ENCODE peak calls at places on chromosomes 7 and 10, in six cellular contexts. K is PC-3, F is IMR-90, P is WERI-Rb-1, H is right lobe of liver, Z is ascending aorta. I is an unnamed sample.

GRCh38 chr7:30027065-30027456 is 559 bp upstream of the FKBP14 start:
- DNase-seq in K (peak; percentile 76), F (peak; percentile 57), H (no peak), P (no peak), Z (no peak), I (no peak)

GRCh38 chr10:95289921-95290421 is 832 bp downstream of the PDLIM1 start:
- DNase-seq in P (no peak), K (no peak), H (peak; percentile 25), Z (no peak), F (no peak), I (no peak)

GRCh38 chr7:94223375-94224084 is 171.2 kb upstream of the COL1A2 start:
- DNase-seq in K (peak; percentile 63), P (no peak), H (no peak), Z (no peak), F (peak; percentile 69), I (no peak)

GRCh38 chr10:11875499-11876281 is 52.5 kb downstream of the PROSER2 start:
- DNase-seq in F (peak; percentile 87), P (no peak), H (peak; percentile 93), Z (peak; percentile 81), K (peak; percentile 91), I (peak; percentile 93)

GRCh38 chr10:133278577-133279265 is 2.1 kb upstream of the ADAM8 start:
- DNase-seq in H (peak; percentile 81), K (peak; percentile 89), Z (no peak), P (no peak), F (peak; percentile 49), I (peak; percentile 78)

GRCh38 chr10:122490268-122490667 is 28.9 kb downstream of the HTRA1 start:
- DNase-seq in F (peak; percentile 61), K (peak; percentile 48), Z (no peak), H (no peak), P (no peak), I (no peak)

GRCh38 chr7:100000239-100000638 is 15.2 kb upstream of the ZKSCAN1 start:
- DNase-seq in F (no peak), H (peak; percentile 8), K (no peak), Z (no peak), P (no peak), I (no peak)

GRCh38 chr7:155291045-155291530 is 6.6 kb upstream of the INSIG1 start:
- DNase-seq in F (peak; percentile 66), P (no peak), K (peak; percentile 67), H (peak; percentile 90), Z (peak; percentile 66), I (peak; percentile 84)

GRCh38 chr10:96366508-96366907 is 7.7 kb upstream of the OPALIN start:
- DNase-seq in F (peak; percentile 60), H (no peak), K (peak; percentile 75), Z (no peak), P (no peak), I (no peak)

GRCh38 chr7:100679129-100679926 is 5.8 kb downstream of the GNB2 start:
- DNase-seq in F (no peak), H (no peak), P (no peak), K (no peak), Z (no peak), I (no peak)

GRCh38 chr7:43850348-43851116 is 18.8 kb downstream of the MRPS24 start:
- DNase-seq in P (no peak), H (no peak), K (peak; percentile 22), F (no peak), Z (no peak), I (no peak)

GRCh38 chr10:94274142-94274787 is 88.5 kb downstream of the NOC3L start:
- DNase-seq in F (no peak), Z (no peak), K (no peak), H (peak; percentile 43), P (no peak), I (no peak)

GRCh38 chr10:112915590-112916572 is 34.2 kb upstream of the TCF7L2 start:
- DNase-seq in Z (no peak), P (no peak), H (peak; percentile 59), K (peak; percentile 85), F (peak; percentile 51), I (no peak)

GRCh38 chr10:97538401-97538800 is 34.2 kb upstream of the ANKRD2 start:
- DNase-seq in K (no peak), P (no peak), H (no peak), F (peak; percentile 60), Z (no peak), I (no peak)

GRCh38 chr7:44280993-44281721 is 44.2 kb downstream of the CAMK2B start:
- DNase-seq in F (no peak), P (peak; percentile 5), K (no peak), H (peak; percentile 11), Z (peak; percentile 55), I (peak; percentile 59)

GRCh38 chr10:127889605-127890195 is 3.0 kb downstream of the CLRN3 start:
- DNase-seq in Z (no peak), P (no peak), H (no peak), F (peak; percentile 10), K (peak; percentile 68), I (no peak)

GRCh38 chr7:28155019-28155660 is 25.5 kb downstream of the JAZF1 start:
- DNase-seq in F (no peak), P (no peak), K (peak; percentile 19), H (no peak), Z (no peak), I (no peak)

GRCh38 chr10:124378817-124379510 is 39.8 kb downstream of the OAT start:
- DNase-seq in H (no peak), P (no peak), K (peak; percentile 81), F (no peak), Z (no peak), I (peak; percentile 64)

GRCh38 chr10:23610626-23611307 is 171.9 kb downstream of the OTUD1 start:
- DNase-seq in K (no peak), H (no peak), P (no peak), Z (no peak), F (no peak), I (no peak)

GRCh38 chr10:32985781-32986350 is 27.8 kb upstream of the ITGB1 start:
- DNase-seq in K (peak; percentile 95), Z (no peak), P (no peak), H (no peak), F (peak; percentile 91), I (no peak)

GRCh38 chr7:158757404-158757989 is 52.9 kb upstream of the NCAPG2 start:
- DNase-seq in H (no peak), P (no peak), F (no peak), K (no peak), Z (no peak), I (no peak)

GRCh38 chr10:10056958-10057357 is 960.7 kb upstream of the CELF2 start:
- DNase-seq in K (no peak), F (peak; percentile 6), Z (no peak), H (no peak), P (no peak), I (no peak)

GRCh38 chr10:119653209-119653608 is 2.0 kb downstream of the BAG3 start:
- DNase-seq in H (no peak), Z (no peak), K (no peak), P (no peak), F (peak; percentile 30), I (no peak)

GRCh38 chr10:104925232-104925851 is 284.3 kb downstream of the SORCS3 start:
- DNase-seq in P (peak; percentile 70), Z (no peak), H (peak; percentile 29), F (no peak), K (peak; percentile 49), I (no peak)

GRCh38 chr10:6050801-6051445 is 11.2 kb downstream of the IL2RA start:
- DNase-seq in Z (peak; percentile 77), P (no peak), H (peak; percentile 79), K (peak; percentile 44), F (peak; percentile 44), I (peak; percentile 75)
- TF ChIP-seq CTCF in Z (peak; percentile 5), P (no peak), H (peak; percentile 55), K (peak; percentile 43), F (no peak), I (peak; percentile 48)

GRCh38 chr7:123533929-123534382 is 439 bp downstream of the IQUB start:
- DNase-seq in F (no peak), K (no peak), P (no peak), H (no peak), Z (no peak), I (no peak)

GRCh38 chr7:123535517-123535916 is 1.1 kb upstream of the IQUB start:
- DNase-seq in F (no peak), H (peak; percentile 23), Z (no peak), K (no peak), P (no peak), I (no peak)

GRCh38 chr7:123534383-123535260 is at the start of gene IQUB:
- DNase-seq in Z (peak; percentile 99), H (peak; percentile 99), K (peak; percentile 93), F (peak; percentile 95), P (peak; percentile 97), I (peak; percentile 99)

GRCh38 chr7:123537026-123537642 is 2.7 kb upstream of the IQUB start:
- DNase-seq in H (no peak), F (peak; percentile 22), K (peak; percentile 55), Z (no peak), P (no peak), I (no peak)

GRCh38 chr7:123533553-123533917 is 860 bp downstream of the IQUB start:
- DNase-seq in Z (no peak), H (no peak), K (no peak), F (no peak), P (no peak), I (no peak)
- H3K27ac ChIP-seq in Z (no peak overlapping the region), H (no peak overlapping the region), K (no peak overlapping the region), F (no peak overlapping the region), P (no peak overlapping the region), I (peak overlapping the region; percentile 43)

GRCh38 chr7:134440476-134440875 is 18.4 kb downstream of the AKR1B1 start:
- DNase-seq in H (no peak), Z (peak; percentile 55), P (no peak), F (no peak), K (no peak), I (no peak)

GRCh38 chr7:134443396-134444070 is 15.4 kb downstream of the AKR1B1 start:
- DNase-seq in H (no peak), P (no peak), K (no peak), F (no peak), Z (no peak), I (no peak)

GRCh38 chr7:134442441-134443220 is 16.3 kb downstream of the AKR1B1 start:
- DNase-seq in Z (peak; percentile 44), H (no peak), P (no peak), F (no peak), K (no peak), I (no peak)

GRCh38 chr7:134440067-134440466 is 18.8 kb downstream of the AKR1B1 start:
- DNase-seq in P (no peak), K (no peak), Z (no peak), H (no peak), F (no peak), I (no peak)

DNA sequence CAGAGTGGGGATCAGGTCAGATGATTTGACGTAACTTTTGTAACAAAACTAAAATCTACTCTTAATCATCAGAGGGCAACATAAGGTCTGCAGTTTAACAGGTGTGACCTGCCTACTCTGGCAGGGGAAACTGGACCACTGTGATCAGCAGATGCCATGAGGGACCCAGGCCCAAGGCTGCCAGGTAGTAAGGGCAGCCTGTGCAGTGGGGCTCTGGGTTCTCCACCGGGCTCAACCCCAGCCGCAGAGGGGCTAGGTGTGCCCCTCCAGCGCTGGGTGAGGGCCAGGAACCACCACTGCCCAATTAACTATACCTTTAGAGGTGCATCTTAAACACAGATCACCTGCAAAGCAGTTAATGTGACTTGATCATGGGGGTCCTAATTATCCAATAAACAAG is 17.6 kb downstream of the AKR1B1 start:
- DNase-seq in Z (peak; percentile 47), F (no peak), P (no peak), H (no peak), K (no peak), I (no peak)
- H3K36me3 ChIP-seq in Z (peaks cover 55% of the 10 kb centered on the region), F (peaks cover 49% of the 10 kb centered on the region), P (peaks cover 62% of the 10 kb centered on the region), H (no peaks in the 10 kb centered on the region), K (no peaks in the 10 kb centered on the region), I (peaks cover 57% of the 10 kb centered on the region)

GRCh38 chr7:105643384-105643783 is 62.1 kb upstream of the EFCAB10 start:
- DNase-seq in Z (no peak), K (no peak), H (no peak), P (peak; percentile 88), F (no peak), I (no peak)
- TF ChIP-seq CTCF in Z (no peak), K (no peak), H (no peak), P (peak; percentile 72), F (no peak), I (no peak)

GRCh38 chr7:129828989-129829676 is 123.6 kb downstream of the UBE2H start:
- DNase-seq in P (peak; percentile 78), F (no peak), Z (no peak), H (no peak), K (peak; percentile 24), I (no peak)
- H3K27ac ChIP-seq in P (peak overlapping the region; percentile 91), F (peak overlapping the region; percentile 14), Z (peak overlapping the region; percentile 80), H (no peak overlapping the region), K (no peak overlapping the region), I (no peak overlapping the region)